ENCODE peak calls at places on chromosome 6, in seven cellular contexts. U is cardiac muscle cell, E is astrocyte of the cerebellum, M is HTR-8/SVneo, W is iris pigment epithelial cell, S is T-helper 9 cell, C is mucosa of gallbladder. A is an unnamed sample.

GRCh38 chr6:26336355-26337198 is 28.4 kb upstream of the BTN3A2 start:
- DNase-seq in U (peak; percentile 60), E (no peak), M (peak; percentile 70), W (peak; percentile 76), S (no peak), C (no peak), A (no peak)

GRCh38 chr6:3490622-3490980 is 33.8 kb upstream of the SLC22A23 start:
- DNase-seq in U (no peak), E (no peak), M (no peak), W (no peak), S (no peak), C (no peak), A (no peak)

GRCh38 chr6:40906759-40907158 is 132.3 kb downstream of the UNC5CL start:
- DNase-seq in U (no peak), E (no peak), M (peak; percentile 12), W (no peak), S (no peak), C (peak; percentile 42), A (no peak)

GRCh38 chr6:28505733-28506132 is 9.9 kb downstream of the GPX6 start:
- DNase-seq in U (no peak), E (no peak), M (no peak), W (no peak), S (no peak), C (no peak), A (no peak)

GRCh38 chr6:104955927-104956662 is 812 bp upstream of the LIN28B start:
- DNase-seq in U (no peak), E (no peak), M (no peak), W (no peak), S (no peak), C (no peak), A (no peak)

GRCh38 chr6:110574817-110575216 is 98.4 kb upstream of the SLC22A16 start:
- DNase-seq in U (no peak), E (no peak), M (no peak), W (no peak), S (no peak), C (no peak), A (no peak)

GRCh38 chr6:4772750-4773149 is 3.5 kb upstream of the CDYL start:
- DNase-seq in U (no peak), E (no peak), M (no peak), W (no peak), S (no peak), C (no peak), A (no peak)

GRCh38 chr6:169371344-169372144 is 117.9 kb upstream of the THBS2 start:
- DNase-seq in U (peak; percentile 38), E (no peak), M (peak; percentile 48), W (peak; percentile 9), S (no peak), C (no peak), A (no peak)

GRCh38 chr6:132820629-132821381 is 6.4 kb downstream of the RPS12 start:
- DNase-seq in U (no peak), E (no peak), M (no peak), W (peak; percentile 28), S (no peak), C (no peak), A (no peak)

GRCh38 chr6:37600287-37600916 is 97.3 kb downstream of the MDGA1 start:
- DNase-seq in U (no peak), E (no peak), M (no peak), W (no peak), S (no peak), C (no peak), A (no peak)

GRCh38 chr6:33213166-33213988 is 5.1 kb downstream of the RING1 start:
- DNase-seq in U (peak; percentile 50), E (no peak), M (no peak), W (no peak), S (no peak), C (no peak), A (no peak)

GRCh38 chr6:61809004-61809595 is 476.9 kb downstream of the KHDRBS2 start:
- DNase-seq in U (peak; percentile 4), E (no peak), M (no peak), W (peak; percentile 11), S (no peak), C (no peak), A (no peak)

GRCh38 chr6:69379518-69379917 is 417.3 kb downstream of the LMBRD1 start:
- DNase-seq in U (no peak), E (no peak), M (no peak), W (no peak), S (no peak), C (no peak), A (no peak)

GRCh38 chr6:32947552-32948465 is 5.1 kb downstream of the HLA-DMA start:
- DNase-seq in U (peak; percentile 42), E (no peak), M (peak; percentile 42), W (peak; percentile 36), S (peak; percentile 23), C (peak; percentile 33), A (no peak)

GRCh38 chr6:133340557-133340956 is 99.4 kb downstream of the EYA4 start:
- DNase-seq in U (peak; percentile 80), E (no peak), M (no peak), W (peak; percentile 65), S (no peak), C (no peak), A (no peak)

GRCh38 chr6:118263929-118264486 is 284.1 kb upstream of the PLN start:
- DNase-seq in U (peak; percentile 58), E (peak; percentile 20), M (no peak), W (peak; percentile 15), S (no peak), C (no peak), A (no peak)

GRCh38 chr6:125985967-125986294 is 409 bp upstream of the TRMT11 start:
- DNase-seq in U (no peak), E (no peak), M (no peak), W (no peak), S (no peak), C (no peak), A (no peak)

GRCh38 chr6:36268478-36269248 is 1.2 kb upstream of the PNPLA1 start:
- DNase-seq in U (peak; percentile 70), E (no peak), M (no peak), W (peak; percentile 34), S (no peak), C (no peak), A (no peak)

GRCh38 chr6:35240838-35241801 is 18.4 kb upstream of the ZNF76 start:
- DNase-seq in U (peak; percentile 70), E (peak; percentile 31), M (peak; percentile 89), W (peak; percentile 31), S (peak; percentile 66), C (peak; percentile 70), A (no peak)

A was measured in gastrocnemius medialis.